ENCODE peak calls at places on chromosome 13, in five cellular contexts. Z is Peyer's patch, N is body of pancreas, L is IMR-90, Y is gastrocnemius medialis. K is an unnamed sample.
A peak's percentile ranks its signal among the peaks of the same experiment; 100 is the strongest.

GRCh38 chr13:110610955-110611595 is 4.3 kb upstream of the NAXD start:
- DNase-seq in N (no peak), Z (no peak), Y (no peak), L (peak; percentile 21), K (no peak)

GRCh38 chr13:45004096-45004495 is 14.8 kb downstream of the GPALPP1 start:
- DNase-seq in Z (no peak), Y (no peak), L (no peak), N (no peak), K (no peak)

GRCh38 chr13:36297600-36298338 is at the start of gene CCDC169:
- DNase-seq in Y (peak; percentile 40), N (peak; percentile 72), L (peak; percentile 51), Z (peak; percentile 73), K (peak; percentile 62)

GRCh38 chr13:92097337-92097903 is 699.0 kb downstream of the GPC5 start:
- DNase-seq in Z (no peak), L (no peak), Y (no peak), N (no peak), K (no peak)

GRCh38 chr13:30577381-30577780 is 40.3 kb upstream of the USPL1 start:
- DNase-seq in N (peak; percentile 22), Y (no peak), Z (peak; percentile 58), L (peak; percentile 95), K (no peak)

GRCh38 chr13:37037231-37037630 is 22.3 kb downstream of the SUPT20H start:
- DNase-seq in N (no peak), L (no peak), Y (no peak), Z (no peak), K (no peak)

GRCh38 chr13:25929816-25930215 is 122.0 kb downstream of the SHISA2 start:
- DNase-seq in N (no peak), Z (no peak), Y (no peak), L (no peak), K (no peak)

GRCh38 chr13:38308736-38309135 is 40.9 kb upstream of the UFM1 start:
- DNase-seq in Y (no peak), L (peak; percentile 63), N (no peak), Z (no peak), K (no peak)

GRCh38 chr13:109028626-109029025 is 399.2 kb downstream of the MYO16 start:
- DNase-seq in N (no peak), L (no peak), Z (no peak), Y (no peak), K (no peak)

GRCh38 chr13:73303858-73304257 is 245.1 kb downstream of the KLF5 start:
- DNase-seq in Z (no peak), N (no peak), L (peak; percentile 75), Y (no peak), K (no peak)

GRCh38 chr13:44132710-44133109 is 240.9 kb upstream of the SERP2 start:
- DNase-seq in Y (no peak), N (peak; percentile 79), L (peak; percentile 71), Z (no peak), K (no peak)

GRCh38 chr13:80341771-80342271 is 895 bp upstream of the SPRY2 start:
- DNase-seq in N (peak; percentile 61), Y (peak; percentile 28), Z (peak; percentile 57), L (peak; percentile 43), K (peak; percentile 30)

GRCh38 chr13:43684947-43685725 is 101.6 kb downstream of the ENOX1 start:
- DNase-seq in Y (no peak), L (no peak), Z (no peak), N (no peak), K (no peak)

GRCh38 chr13:60494296-60494695 is 97.3 kb downstream of the TDRD3 start:
- DNase-seq in Z (no peak), N (no peak), L (no peak), Y (no peak), K (no peak)

GRCh38 chr13:113273856-113274590 is 23.0 kb upstream of the LAMP1 start:
- DNase-seq in Y (no peak), L (peak; percentile 87), N (peak; percentile 34), Z (no peak), K (no peak)

GRCh38 chr13:96544965-96545364 is 449.3 kb downstream of the OXGR1 start:
- DNase-seq in Y (no peak), N (no peak), L (no peak), Z (no peak), K (no peak)

GRCh38 chr13:51524312-51524711 is 60.0 kb upstream of the WDFY2 start:
- DNase-seq in Z (no peak), Y (no peak), L (peak; percentile 44), N (no peak), K (no peak)

GRCh38 chr13:95707442-95708389 is 30.8 kb downstream of the DNAJC3 start:
- DNase-seq in Y (no peak), L (no peak), Z (no peak), N (peak; percentile 13), K (no peak)

GRCh38 chr13:100899720-100900316 is 225.2 kb upstream of the TMTC4 start:
- DNase-seq in L (no peak), Z (no peak), Y (no peak), N (no peak), K (no peak)

GRCh38 chr13:45417790-45418534 is at the start of gene SLC25A30:
- DNase-seq in Z (peak; percentile 98), Y (peak; percentile 96), L (peak; percentile 80), N (peak; percentile 96), K (peak; percentile 92)

GRCh38 chr13:49972709-49973108 is 24.1 kb upstream of the TRIM13 start:
- DNase-seq in Z (no peak), Y (no peak), L (no peak), N (no peak), K (no peak)

GRCh38 chr13:67148219-67148583 is 81.9 kb downstream of the PCDH9 start:
- DNase-seq in N (no peak), Z (no peak), L (peak; percentile 68), Y (no peak), K (no peak)

GRCh38 chr13:24148414-24149305 is 11.9 kb upstream of the SPATA13 start:
- DNase-seq in Z (peak; percentile 83), Y (no peak), L (peak; percentile 99), N (peak; percentile 71), K (no peak)

GRCh38 chr13:101916758-101917474 is 464.4 kb downstream of the ITGBL1 start:
- DNase-seq in Z (no peak), N (no peak), Y (no peak), L (no peak), K (no peak)

GRCh38 chr13:25602206-25602605 is 230.4 kb downstream of the ATP8A2 start:
- DNase-seq in Z (no peak), Y (no peak), N (no peak), L (no peak), K (no peak)

GRCh38 chr13:45328661-45329105 is 12.3 kb downstream of the TPT1 start:
- DNase-seq in Z (no peak), L (peak; percentile 89), Y (no peak), N (no peak), K (no peak)

GRCh38 chr13:109720758-109721184 is 65.6 kb downstream of the IRS2 start:
- DNase-seq in L (no peak), N (no peak), Z (no peak), Y (no peak), K (no peak)

GRCh38 chr13:53953205-53953604 is 924.6 kb downstream of the OLFM4 start:
- DNase-seq in Y (no peak), L (no peak), Z (no peak), N (no peak), K (no peak)

GRCh38 chr13:113493315-113493951 is 2.9 kb upstream of the DCUN1D2 start:
- DNase-seq in Y (no peak), Z (no peak), N (peak; percentile 59), L (peak; percentile 99), K (no peak)

GRCh38 chr13:104773775-104774174 is 1707.6 kb upstream of the SLC10A2 start:
- DNase-seq in N (no peak), Z (no peak), L (peak; percentile 54), Y (no peak), K (no peak)

GRCh38 chr13:34076943-34077703 is 259.2 kb downstream of the RFC3 start:
- DNase-seq in N (no peak), L (peak; percentile 1), Z (no peak), Y (no peak), K (no peak)

GRCh38 chr13:23639672-23640275 is 69.6 kb downstream of the TNFRSF19 start:
- DNase-seq in N (no peak), Z (no peak), Y (no peak), L (no peak), K (no peak)

GRCh38 chr13:36531746-36532486 is 99.6 kb downstream of the CCNA1 start:
- DNase-seq in L (no peak), N (no peak), Y (no peak), Z (no peak), K (no peak)

GRCh38 chr13:106151056-106151699 is 384.3 kb downstream of the EFNB2 start:
- DNase-seq in Y (no peak), L (peak; percentile 84), N (no peak), Z (peak; percentile 61), K (no peak)

GRCh38 chr13:110293649-110294048 is 13.3 kb downstream of the COL4A1 start:
- DNase-seq in Z (peak; percentile 9), L (no peak), N (no peak), Y (no peak), K (no peak)

GRCh38 chr13:86052141-86052540 is 252.9 kb upstream of the SLITRK6 start:
- DNase-seq in N (no peak), L (no peak), Y (no peak), Z (no peak), K (no peak)

GRCh38 chr13:42039457-42039945 is 8.9 kb upstream of the DGKH start:
- DNase-seq in L (no peak), N (no peak), Z (no peak), Y (no peak), K (peak; percentile 24)

DNA sequence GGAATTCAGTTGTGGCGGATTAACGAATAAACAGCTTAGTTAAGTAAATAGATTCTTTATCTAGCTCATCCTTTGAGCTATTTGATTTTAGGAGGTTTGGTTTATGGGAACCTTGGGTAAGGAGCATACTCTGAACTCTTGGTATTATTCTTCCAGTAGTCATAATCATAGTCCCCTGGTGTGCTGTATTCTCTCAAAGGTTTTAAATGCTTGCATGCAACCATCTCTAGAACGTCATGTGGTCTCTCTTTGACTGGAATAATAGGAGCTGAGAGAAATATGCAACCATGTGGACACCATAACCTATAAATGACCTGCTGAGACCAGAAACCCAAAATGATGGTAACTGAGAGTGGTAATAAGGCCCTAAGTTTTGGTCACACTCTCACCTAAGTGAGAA is 951.6 kb upstream of the MIR17HG start:
- DNase-seq in N (no peak), Y (no peak), L (no peak), Z (no peak), K (no peak)
- H3K4me1 ChIP-seq in N (no peaks in the 10 kb centered on the region), Y (no peaks in the 10 kb centered on the region), L (no peaks in the 10 kb centered on the region), Z (no peaks in the 10 kb centered on the region), K (no peaks in the 10 kb centered on the region)

GRCh38 chr13:40982772-40983171 is 36.3 kb downstream of the ELF1 start:
- DNase-seq in Y (no peak), N (peak; percentile 67), L (peak; percentile 52), Z (peak; percentile 83), K (no peak)
- TF ChIP-seq POLR2A in Y (peak; percentile 41), N (peak; percentile 62), L (no peak), Z (peak; percentile 63), K (peak; percentile 43)

GRCh38 chr13:99200433-99201167 is at the start of gene UBAC2:
- DNase-seq in Y (peak; percentile 89), Z (peak; percentile 98), N (peak; percentile 95), L (peak; percentile 91), K (peak; percentile 96)
- TF ChIP-seq CTCF in Y (no peak), Z (peak; percentile 8), N (no peak), L (no peak), K (peak; percentile 50)

DNA sequence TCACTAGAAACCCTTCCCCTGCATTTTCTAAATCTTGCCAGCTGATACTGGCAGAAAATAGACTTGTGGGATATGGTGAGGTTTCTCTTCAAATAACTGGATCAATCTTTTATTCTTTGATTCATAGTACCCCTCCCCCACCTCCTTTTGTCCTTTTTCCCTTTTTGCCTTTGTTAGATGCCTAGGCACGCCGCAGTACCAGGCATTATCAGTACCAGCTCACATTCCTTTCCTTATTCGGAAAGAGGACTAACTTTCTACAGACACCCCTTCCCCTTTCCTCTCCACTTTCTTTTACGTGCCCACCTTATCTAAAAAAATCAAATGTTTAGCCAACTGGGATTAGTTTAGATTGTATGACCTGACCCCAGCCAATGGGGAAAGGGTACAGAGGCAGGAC is 226.4 kb downstream of the MTUS2 start:
- DNase-seq in N (no peak), L (no peak), Y (no peak), Z (no peak), K (no peak)
- H3K4me1 ChIP-seq in N (no peaks in the 10 kb centered on the region), L (no peaks in the 10 kb centered on the region), Y (no peaks in the 10 kb centered on the region), Z (no peaks in the 10 kb centered on the region), K (no peaks in the 10 kb centered on the region)